ENCODE peak calls at places on chromosomes 2 and 18, in four cellular contexts. J, Q, U and D are unnamed samples.

GRCh38 chr2:160225722-160226121 is 25.6 kb upstream of the ITGB6 start:
- DNase-seq in J (no peak), Q (no peak), U (no peak), D (no peak)

GRCh38 chr2:216923706-216924105 is 63.8 kb upstream of the TNP1 start:
- DNase-seq in J (no peak), Q (no peak), U (no peak), D (no peak)

GRCh38 chr18:26133652-26134051 is at the start of gene PSMA8:
- DNase-seq in J (peak), Q (peak), U (peak), D (peak)

GRCh38 chr2:46865181-46865970 is 50.2 kb downstream of the MCFD2 start:
- DNase-seq in J (no peak), Q (no peak), U (no peak), D (no peak)

GRCh38 chr18:26574958-26575864 is 26.9 kb upstream of the KCTD1 start:
- DNase-seq in J (no peak), Q (peak), U (no peak), D (no peak)

GRCh38 chr2:127173073-127173472 is 47.0 kb downstream of the CYP27C1 start:
- DNase-seq in J (no peak), Q (no peak), U (no peak), D (no peak)

GRCh38 chr2:64367868-64368267 is 86.1 kb upstream of the LGALSL start:
- DNase-seq in J (no peak), Q (no peak), U (no peak), D (no peak)

GRCh38 chr18:50008306-50008705 is 186.6 kb downstream of the MYO5B start:
- DNase-seq in J (no peak), Q (no peak), U (no peak), D (no peak)

GRCh38 chr2:48250943-48251342 is 279.0 kb upstream of the STON1 start:
- DNase-seq in J (no peak), Q (no peak), U (no peak), D (no peak)

GRCh38 chr2:134736167-134736885 is 17.5 kb upstream of the TMEM163 start:
- DNase-seq in J (no peak), Q (no peak), U (no peak), D (no peak)

GRCh38 chr2:223563462-223563861 is 38.7 kb downstream of the SCG2 start:
- DNase-seq in J (no peak), Q (no peak), U (no peak), D (no peak)

GRCh38 chr2:54634564-54635511 is 88.6 kb upstream of the EML6 start:
- DNase-seq in J (no peak), Q (no peak), U (no peak), D (no peak)

GRCh38 chr2:105848367-105848766 is 103.7 kb downstream of the NCK2 start:
- DNase-seq in J (no peak), Q (no peak), U (no peak), D (no peak)

GRCh38 chr2:232611559-232612218 is 21.7 kb upstream of the EFHD1 start:
- DNase-seq in J (peak), Q (peak), U (peak), D (peak)

GRCh38 chr2:171158036-171158789 is 2.5 kb downstream of the TLK1 start:
- DNase-seq in J (no peak), Q (no peak), U (no peak), D (no peak)

GRCh38 chr2:147348886-147349285 is 495.9 kb upstream of the ACVR2A start:
- DNase-seq in J (no peak), Q (no peak), U (no peak), D (no peak)

GRCh38 chr2:149413487-149413886 is 83.1 kb downstream of the LYPD6 start:
- DNase-seq in J (no peak), Q (no peak), U (no peak), D (no peak)

GRCh38 chr2:239590995-239591915 is 190.4 kb upstream of the HDAC4 start:
- DNase-seq in J (no peak), Q (no peak), U (no peak), D (no peak)

GRCh38 chr2:190407662-190408537 is at the start of gene MFSD6:
- DNase-seq in J (peak), Q (peak), U (peak), D (peak)

GRCh38 chr2:84944257-84944909 is 26.6 kb upstream of the KCMF1 start:
- DNase-seq in J (no peak), Q (no peak), U (no peak), D (no peak)

GRCh38 chr2:18741888-18742287 is 152.5 kb upstream of the NT5C1B start:
- DNase-seq in J (no peak), Q (no peak), U (no peak), D (no peak)

GRCh38 chr18:79572093-79572780 is 107.4 kb upstream of the CTDP1 start:
- DNase-seq in J (no peak), Q (no peak), U (no peak), D (no peak)

GRCh38 chr2:23617167-23617787 is 232.3 kb downstream of the KLHL29 start:
- DNase-seq in J (no peak), Q (no peak), U (no peak), D (no peak)

GRCh38 chr2:215684448-215685217 is 248.8 kb upstream of the FN1 start:
- DNase-seq in J (no peak), Q (no peak), U (no peak), D (no peak)

GRCh38 chr2:25606892-25607291 is 66.5 kb downstream of the DTNB start:
- DNase-seq in J (no peak), Q (no peak), U (no peak), D (no peak)

GRCh38 chr2:173750831-173751230 is 214.3 kb downstream of the SP3 start:
- DNase-seq in J (no peak), Q (no peak), U (no peak), D (no peak)

GRCh38 chr18:36567800-36568199 is 261.0 kb downstream of the TPGS2 start:
- DNase-seq in J (no peak), Q (no peak), U (no peak), D (no peak)

GRCh38 chr2:28036307-28036706 is 145.8 kb downstream of the BABAM2 start:
- DNase-seq in J (no peak), Q (no peak), U (no peak), D (no peak)

GRCh38 chr2:224359569-224359968 is 42.3 kb downstream of the FAM124B start:
- DNase-seq in J (no peak), Q (peak), U (no peak), D (no peak)

GRCh38 chr18:77108001-77108692 is 24.4 kb downstream of the MBP start:
- DNase-seq in J (no peak), Q (no peak), U (no peak), D (no peak)

GRCh38 chr2:15532996-15533395 is 28.1 kb downstream of the NBAS start:
- DNase-seq in J (no peak), Q (no peak), U (no peak), D (no peak)

GRCh38 chr2:149188291-149188690 is 142.1 kb upstream of the LYPD6 start:
- DNase-seq in J (no peak), Q (no peak), U (no peak), D (no peak)

GRCh38 chr2:62149708-62150107 is 46.2 kb upstream of the B3GNT2 start:
- DNase-seq in J (no peak), Q (no peak), U (no peak), D (no peak)

GRCh38 chr18:70961933-70962332 is 673.1 kb downstream of the SOCS6 start:
- DNase-seq in J (no peak), Q (no peak), U (no peak), D (no peak)

GRCh38 chr2:122528958-122529670 is 773.7 kb downstream of the TSN start:
- DNase-seq in J (no peak), Q (no peak), U (no peak), D (no peak)

GRCh38 chr2:85954192-85954900 is 65.6 kb upstream of the ST3GAL5 start:
- DNase-seq in J (no peak), Q (no peak), U (no peak), D (no peak)